ENCODE peak calls at places on chromosomes 5 and 9, in eight cellular contexts. N, P, E, L, J, M, W and B are unnamed samples.

GRCh38 chr5:100796851-100797250 is 106.2 kb downstream of the ST8SIA4 start:
- ATAC-seq in J (no peak), M (no peak), N (no peak), P (no peak), L (no peak), W (no peak), E (no peak), B (no peak)

GRCh38 chr9:22100626-22101025 is 91.5 kb upstream of the CDKN2B start:
- ATAC-seq in P (peak), J (peak), L (peak), M (no peak), W (no peak), E (no peak), N (no peak), B (no peak)

GRCh38 chr5:170360712-170361501 is 28.3 kb downstream of the KCNMB1 start:
- ATAC-seq in N (no peak), W (peak), M (no peak), E (no peak), J (no peak), P (no peak), L (no peak), B (no peak)

GRCh38 chr5:933251-933861 is 40.7 kb downstream of the TRIP13 start:
- ATAC-seq in J (no peak), P (no peak), M (no peak), E (no peak), L (no peak), N (no peak), W (no peak), B (no peak)

GRCh38 chr5:98103807-98104206 is 669.7 kb upstream of the RGMB start:
- ATAC-seq in E (no peak), J (no peak), P (no peak), N (no peak), W (no peak), L (no peak), M (no peak), B (no peak)

GRCh38 chr5:128406863-128407262 is 131.2 kb downstream of the FBN2 start:
- ATAC-seq in E (no peak), L (no peak), J (peak), W (no peak), M (no peak), N (no peak), P (no peak), B (no peak)

GRCh38 chr9:29730096-29730621 is 2156.9 kb upstream of the C9orf72 start:
- ATAC-seq in J (no peak), M (no peak), E (no peak), N (no peak), L (no peak), P (no peak), W (peak), B (no peak)

GRCh38 chr5:149489605-149490037 is 61.6 kb downstream of the CSNK1A1 start:
- ATAC-seq in M (no peak), W (no peak), J (no peak), P (no peak), L (no peak), N (no peak), E (no peak), B (peak)

GRCh38 chr9:33065157-33066076 is 11.1 kb downstream of the SMU1 start:
- ATAC-seq in W (no peak), M (no peak), E (no peak), J (no peak), N (no peak), L (no peak), P (peak), B (no peak)

GRCh38 chr9:84136119-84136868 is 155.7 kb downstream of the RMI1 start:
- ATAC-seq in P (no peak), M (no peak), W (peak), E (no peak), J (no peak), N (no peak), L (no peak), B (no peak)

GRCh38 chr9:94656190-94656589 is 16.9 kb upstream of the FBP1 start:
- ATAC-seq in J (peak), W (peak), E (no peak), M (peak), P (peak), N (no peak), L (peak), B (peak)

GRCh38 chr5:100464418-100464817 is 70.8 kb upstream of the FAM174A start:
- ATAC-seq in J (no peak), L (no peak), W (no peak), P (no peak), N (no peak), M (no peak), E (no peak), B (no peak)

GRCh38 chr5:56737002-56737621 is 78.2 kb upstream of the MAP3K1 start:
- ATAC-seq in L (no peak), P (peak), N (no peak), E (no peak), W (no peak), J (no peak), M (no peak), B (no peak)

GRCh38 chr5:141753971-141754713 is 72.1 kb upstream of the ARAP3 start:
- ATAC-seq in W (no peak), N (no peak), M (peak), J (peak), P (no peak), E (no peak), L (no peak), B (no peak)

GRCh38 chr9:77772641-77773040 is 124.5 kb upstream of the GNA14 start:
- ATAC-seq in E (no peak), L (no peak), N (no peak), W (no peak), M (no peak), P (peak), J (no peak), B (no peak)

GRCh38 chr5:135328128-135328687 is 70.8 kb downstream of the MACROH2A1 start:
- ATAC-seq in P (no peak), L (no peak), J (no peak), M (no peak), N (no peak), E (no peak), W (no peak), B (no peak)

GRCh38 chr5:17190242-17190778 is 27.1 kb upstream of the BASP1 start:
- ATAC-seq in P (peak), M (peak), W (peak), N (peak), L (peak), J (peak), E (peak), B (peak)

GRCh38 chr5:154342211-154342610 is 103.6 kb upstream of the SAP30L start:
- ATAC-seq in M (no peak), W (no peak), N (no peak), P (no peak), E (no peak), L (no peak), J (no peak), B (no peak)

GRCh38 chr5:169177431-169177694 is 123.6 kb downstream of the SLIT3 start:
- ATAC-seq in P (no peak), M (no peak), J (peak), N (no peak), W (no peak), E (no peak), L (no peak), B (no peak)

GRCh38 chr9:123450096-123450495 is 94.1 kb downstream of the CRB2 start:
- ATAC-seq in J (no peak), L (no peak), P (no peak), W (no peak), M (no peak), N (no peak), E (no peak), B (no peak)

GRCh38 chr9:73149371-73150067 is 2.1 kb upstream of the ANXA1 start:
- ATAC-seq in J (no peak), P (peak), W (no peak), E (peak), M (peak), L (no peak), N (peak), B (peak)

GRCh38 chr9:36656842-36657241 is 84.1 kb downstream of the MELK start:
- ATAC-seq in L (no peak), E (no peak), W (no peak), M (no peak), P (no peak), N (no peak), J (no peak), B (no peak)

GRCh38 chr9:116550728-116551436 is 136.2 kb upstream of the TRIM32 start:
- ATAC-seq in P (no peak), N (no peak), W (no peak), L (no peak), M (no peak), J (no peak), E (no peak), B (no peak)

GRCh38 chr5:95284512-95285405 is at the start of gene MCTP1:
- ATAC-seq in J (peak), L (peak), W (peak), E (peak), P (peak), N (peak), M (peak), B (no peak)

GRCh38 chr9:71683598-71684235 is 84.6 kb downstream of the CEMIP2 start:
- ATAC-seq in E (peak), W (no peak), N (no peak), P (no peak), J (peak), L (no peak), M (no peak), B (no peak)

GRCh38 chr5:107594253-107595045 is 76.3 kb downstream of the EFNA5 start:
- ATAC-seq in M (no peak), N (no peak), L (no peak), W (no peak), J (no peak), P (no peak), E (no peak), B (peak)

GRCh38 chr9:72540348-72540873 is 19.0 kb downstream of the TMC1 start:
- ATAC-seq in L (no peak), J (no peak), M (peak), N (no peak), P (no peak), W (peak), E (peak), B (peak)

GRCh38 chr5:143284002-143284401 is 119.5 kb downstream of the NR3C1 start:
- ATAC-seq in W (no peak), E (no peak), M (no peak), N (no peak), J (no peak), P (no peak), L (no peak), B (no peak)

GRCh38 chr5:40405985-40406384 is 273.7 kb upstream of the PTGER4 start:
- ATAC-seq in J (no peak), M (no peak), P (peak), W (no peak), E (no peak), N (no peak), L (no peak), B (no peak)

GRCh38 chr5:82991678-82992323 is 85.4 kb downstream of the TMEM167A start:
- ATAC-seq in L (no peak), J (no peak), W (peak), M (no peak), N (no peak), P (peak), E (peak), B (no peak)

GRCh38 chr5:170362102-170362501 is 27.1 kb downstream of the KCNMB1 start:
- ATAC-seq in P (no peak), J (no peak), L (no peak), N (no peak), W (no peak), E (no peak), M (no peak), B (no peak)

GRCh38 chr5:148923023-148923422 is 96.6 kb downstream of the ADRB2 start:
- ATAC-seq in W (no peak), E (no peak), L (no peak), M (no peak), J (no peak), P (no peak), N (no peak), B (no peak)

GRCh38 chr9:374726-375125 is 160.1 kb downstream of the DOCK8 start:
- ATAC-seq in E (no peak), L (no peak), J (no peak), N (no peak), W (no peak), P (no peak), M (no peak), B (no peak)

GRCh38 chr5:38827525-38827924 is 18.3 kb upstream of the OSMR start:
- ATAC-seq in P (no peak), L (no peak), N (peak), E (no peak), W (no peak), M (no peak), J (no peak), B (no peak)

GRCh38 chr9:105419981-105420597 is 27.7 kb upstream of the FSD1L start:
- ATAC-seq in M (no peak), L (no peak), W (no peak), J (no peak), P (no peak), E (no peak), N (no peak), B (no peak)

GRCh38 chr9:84750152-84750865 is 80.8 kb downstream of the NTRK2 start:
- ATAC-seq in E (no peak), M (no peak), P (no peak), N (no peak), W (no peak), J (no peak), L (no peak), B (no peak)

GRCh38 chr9:32136700-32137339 is 247.6 kb upstream of the ACO1 start:
- ATAC-seq in L (peak), P (no peak), N (no peak), M (no peak), E (peak), W (no peak), J (peak), B (no peak)

GRCh38 chr5:169583424-169584215 is at the start of gene SPDL1:
- ATAC-seq in E (peak), M (peak), J (peak), L (peak), W (peak), N (peak), P (peak), B (peak)

GRCh38 chr5:145976431-145977155 is 40.2 kb downstream of the SH3RF2 start:
- ATAC-seq in L (no peak), P (peak), J (no peak), W (peak), E (no peak), N (no peak), M (no peak), B (no peak)

GRCh38 chr5:131532016-131532640 is 102.9 kb downstream of the RAPGEF6 start:
- ATAC-seq in M (no peak), W (no peak), P (no peak), J (no peak), E (no peak), N (no peak), L (no peak), B (no peak)

GRCh38 chr5:131536211-131536826 is 98.7 kb downstream of the RAPGEF6 start:
- ATAC-seq in W (no peak), E (no peak), P (peak), J (no peak), L (no peak), N (no peak), M (peak), B (no peak)

GRCh38 chr5:131533844-131534243 is 101.2 kb downstream of the RAPGEF6 start:
- ATAC-seq in J (peak), M (no peak), N (no peak), L (peak), W (no peak), P (no peak), E (no peak), B (no peak)

GRCh38 chr5:131536849-131537448 is 98.1 kb downstream of the RAPGEF6 start:
- ATAC-seq in J (no peak), L (no peak), P (peak), N (no peak), E (no peak), M (no peak), W (no peak), B (no peak)

GRCh38 chr5:131534995-131535394 is 100.0 kb downstream of the RAPGEF6 start:
- ATAC-seq in W (no peak), E (no peak), J (no peak), L (no peak), N (no peak), P (no peak), M (no peak), B (no peak)
- TF ChIP-seq POLR2AphosphoS5 in W (no peak), E (no peak), J (no peak), L (no peak), N (no peak), P (no peak), M (no peak), B (no peak)

GRCh38 chr5:160922311-160922710 is 70.3 kb upstream of the ATP10B start:
- ATAC-seq in M (no peak), E (no peak), P (no peak), J (no peak), W (no peak), L (no peak), N (no peak), B (no peak)

GRCh38 chr5:160923431-160923830 is 71.4 kb upstream of the ATP10B start:
- ATAC-seq in N (no peak), W (no peak), J (no peak), P (no peak), E (no peak), L (no peak), M (no peak), B (no peak)

GRCh38 chr5:160926428-160926827 is 74.4 kb upstream of the ATP10B start:
- ATAC-seq in M (no peak), P (no peak), L (no peak), N (no peak), W (peak), E (no peak), J (no peak), B (no peak)

GRCh38 chr5:160925281-160925680 is 73.3 kb upstream of the ATP10B start:
- ATAC-seq in L (no peak), E (no peak), M (no peak), J (no peak), W (no peak), P (no peak), N (no peak), B (no peak)

DNA sequence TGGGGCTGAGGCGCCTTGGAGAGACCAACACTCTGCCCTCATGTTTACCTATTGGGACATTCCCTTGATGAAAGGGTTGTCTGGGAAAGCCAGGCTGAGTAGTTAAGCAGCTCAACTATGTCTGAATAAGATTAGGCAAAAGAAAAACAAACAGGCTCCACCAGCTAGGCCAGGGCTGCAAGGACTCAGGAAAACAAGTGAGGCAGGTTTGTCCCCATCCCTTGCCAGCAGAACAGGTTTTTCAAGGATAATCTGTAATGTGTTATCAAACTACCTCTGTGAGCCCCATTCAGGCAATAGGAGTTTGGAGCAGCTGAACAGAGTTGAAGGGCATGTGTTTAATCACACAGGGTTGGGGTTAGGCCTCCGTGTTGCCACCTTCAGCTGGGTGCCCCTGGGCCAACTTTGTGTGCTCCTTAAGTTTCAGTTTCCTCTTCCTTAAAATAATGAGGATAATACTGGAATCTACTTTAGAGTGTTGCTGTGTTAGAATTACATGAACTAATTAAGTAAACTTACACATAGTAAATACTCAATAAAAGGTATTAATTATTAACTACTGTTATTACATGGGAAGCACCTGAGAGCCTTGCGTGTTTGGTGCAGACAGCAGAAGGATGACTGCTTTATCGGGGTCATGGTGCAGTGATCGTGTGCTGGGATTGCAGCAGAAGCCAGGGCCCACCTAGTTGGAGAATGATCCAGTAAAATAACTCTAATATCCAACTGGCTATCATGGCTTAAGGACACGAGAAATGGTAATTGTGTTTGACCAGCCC is 72.1 kb upstream of the ATP10B start:
- ATAC-seq in L (peak), P (no peak), J (peak), W (peak), N (no peak), M (no peak), E (no peak), B (no peak)
- TF ChIP-seq POLR2AphosphoS5 in L (no peak), P (no peak), J (no peak), W (peak), N (no peak), M (no peak), E (no peak), B (no peak)

GRCh38 chr5:125311743-125312142 is 565.3 kb upstream of the ZNF608 start:
- ATAC-seq in W (no peak), E (no peak), L (no peak), P (no peak), M (no peak), N (no peak), J (no peak), B (peak)
- TF ChIP-seq POLR2AphosphoS5 in W (no peak), E (no peak), L (no peak), P (no peak), M (no peak), N (no peak), J (no peak), B (peak)

GRCh38 chr5:109329296-109330252 is 80.2 kb downstream of the PJA2 start:
- ATAC-seq in E (no peak), N (no peak), P (no peak), W (no peak), J (no peak), M (no peak), L (no peak), B (peak)
- TF ChIP-seq POLR2AphosphoS5 in E (peak), N (no peak), P (no peak), W (no peak), J (no peak), M (no peak), L (no peak), B (peak)

DNA sequence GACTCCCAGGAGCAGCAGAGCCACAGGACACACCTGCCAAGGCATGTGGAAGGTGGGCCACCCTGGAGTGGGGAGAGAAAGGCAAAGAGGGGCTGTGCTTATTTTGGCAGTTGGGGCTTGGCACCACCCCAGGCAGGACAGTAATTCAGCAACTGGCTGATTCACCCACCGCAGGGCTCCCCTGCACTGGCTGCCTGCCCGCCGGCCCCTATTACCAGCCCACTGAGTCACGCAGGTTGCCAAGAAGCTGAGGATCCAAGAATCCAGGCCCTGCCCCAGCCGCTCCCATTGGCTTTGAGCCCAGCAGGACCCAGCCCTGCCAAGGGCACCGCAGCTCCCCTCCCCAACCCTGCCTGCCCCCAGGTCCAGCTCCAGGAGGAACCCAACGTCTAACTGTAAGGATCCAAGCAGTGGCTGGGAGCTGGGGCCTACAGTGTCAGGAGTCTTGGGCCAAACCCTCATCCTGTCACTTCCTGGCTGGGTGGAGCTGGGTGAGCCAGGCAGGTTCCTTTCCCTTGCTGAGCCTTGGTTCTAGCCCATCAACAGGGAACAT is 14.2 kb upstream of the RALGDS start:
- ATAC-seq in M (no peak), E (peak), J (no peak), W (peak), N (peak), P (no peak), L (no peak), B (peak)
- TF ChIP-seq POLR2AphosphoS5 in M (no peak), E (peak), J (no peak), W (no peak), N (no peak), P (no peak), L (no peak), B (peak)

GRCh38 chr9:103431809-103432208 is 436.7 kb downstream of the CYLC2 start:
- ATAC-seq in L (no peak), N (no peak), W (no peak), E (no peak), M (no peak), P (no peak), J (no peak), B (no peak)
- TF ChIP-seq POLR2AphosphoS5 in L (no peak), N (no peak), W (no peak), E (no peak), M (no peak), P (no peak), J (no peak), B (no peak)